ENCODE peak calls at places on chromosomes 1 and 21, in eight cellular contexts. K is uterus, W is OCI-LY7, X is MM.1S, N is IMR-90, J is dorsolateral prefrontal cortex, L is heart right ventricle, Q is AG04450. O is an unnamed sample.

GRCh38 chr1:154607084-154607747 is 770 bp downstream of the ADAR start:
- DNase-seq in Q (no peak), X (peak; percentile 35), N (peak; percentile 79), L (no peak), J (peak; percentile 46), K (no peak), W (peak; percentile 13), O (peak; percentile 14)

GRCh38 chr1:167893798-167894197 is 20.1 kb downstream of the ADCY10 start:
- DNase-seq in J (no peak), X (no peak), N (no peak), L (no peak), K (no peak), W (no peak), Q (no peak), O (no peak)

GRCh38 chr21:46222436-46223116 is 6.0 kb downstream of the LSS start:
- DNase-seq in W (no peak), Q (no peak), K (no peak), N (no peak), X (no peak), J (no peak), L (no peak), O (no peak)

GRCh38 chr1:22129501-22130117 is 13.3 kb downstream of the WNT4 start:
- DNase-seq in J (no peak), Q (no peak), L (no peak), K (no peak), N (no peak), X (no peak), W (no peak), O (no peak)

GRCh38 chr1:44220001-44220751 is 6.9 kb downstream of the DMAP1 start:
- DNase-seq in W (no peak), N (peak; percentile 89), J (no peak), Q (peak; percentile 54), L (no peak), K (no peak), X (no peak), O (no peak)

GRCh38 chr1:201015551-201016091 is 7.9 kb downstream of the KIF21B start:
- DNase-seq in L (no peak), X (no peak), W (peak; percentile 15), Q (no peak), J (no peak), K (no peak), N (peak; percentile 12), O (no peak)

GRCh38 chr1:35120458-35121133 is 41.4 kb downstream of the ZMYM1 start:
- DNase-seq in N (peak; percentile 2), X (peak; percentile 57), W (no peak), J (no peak), L (peak; percentile 11), Q (no peak), K (no peak), O (no peak)

GRCh38 chr21:37564924-37565529 is 198.5 kb downstream of the DYRK1A start:
- DNase-seq in N (peak; percentile 15), X (no peak), W (no peak), J (no peak), Q (no peak), K (no peak), L (no peak), O (no peak)

GRCh38 chr1:51729156-51729823 is 112.4 kb downstream of the OSBPL9 start:
- DNase-seq in X (peak; percentile 98), W (peak; percentile 98), Q (peak; percentile 58), K (peak; percentile 77), N (peak; percentile 83), J (peak; percentile 59), L (peak; percentile 90), O (peak; percentile 82)

GRCh38 chr1:201038537-201038936 is 15.0 kb upstream of the KIF21B start:
- DNase-seq in N (no peak), X (no peak), L (no peak), J (no peak), Q (no peak), K (no peak), W (no peak), O (no peak)

GRCh38 chr1:7410156-7410555 is 360.9 kb upstream of the VAMP3 start:
- DNase-seq in X (no peak), J (no peak), W (no peak), Q (no peak), N (no peak), K (no peak), L (no peak), O (peak; percentile 24)

GRCh38 chr1:206496131-206496793 is 11.1 kb upstream of the RASSF5 start:
- DNase-seq in J (no peak), L (peak; percentile 39), W (peak; percentile 20), N (no peak), Q (no peak), X (no peak), K (no peak), O (no peak)

DNA sequence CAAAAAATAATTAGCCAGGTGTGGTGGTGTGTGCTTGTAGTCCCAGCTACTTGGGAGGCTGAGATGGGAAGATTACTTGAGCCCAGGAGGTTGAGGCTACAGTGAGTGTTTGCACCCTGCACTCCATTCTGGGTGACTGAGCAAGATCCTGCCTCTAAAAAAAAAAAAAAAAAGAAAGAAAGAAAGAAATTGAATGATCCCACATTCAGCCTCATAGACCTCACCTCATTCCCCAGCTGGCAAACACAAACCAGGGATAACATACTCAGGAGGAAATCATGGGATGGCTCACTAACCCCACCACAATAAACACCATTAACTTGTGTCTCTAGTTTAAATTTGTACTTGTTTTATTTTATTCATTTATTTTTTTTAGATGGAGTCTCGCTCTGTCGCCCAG is 8.5 kb downstream of the ENSA start:
- DNase-seq in L (no peak), N (no peak), W (no peak), J (no peak), K (no peak), Q (no peak), X (no peak), O (no peak)
- H3K27ac ChIP-seq in L (peak overlapping the region; percentile 52), N (no peak overlapping the region), W (no peak overlapping the region), J (peak overlapping the region; percentile 80), K (peak overlapping the region; percentile 80), Q (no peak overlapping the region), X (no peak overlapping the region), O (peak overlapping the region; percentile 39)

GRCh38 chr1:64962447-64962846 is 3.9 kb downstream of the JAK1 start:
- DNase-seq in X (no peak), Q (no peak), L (no peak), W (peak; percentile 65), J (no peak), N (no peak), K (no peak), O (no peak)
- H3K27ac ChIP-seq in X (no peak overlapping the region), Q (no peak overlapping the region), L (no peak overlapping the region), W (peak overlapping the region; percentile 69), J (no peak overlapping the region), N (no peak overlapping the region), K (no peak overlapping the region), O (no peak overlapping the region)

DNA sequence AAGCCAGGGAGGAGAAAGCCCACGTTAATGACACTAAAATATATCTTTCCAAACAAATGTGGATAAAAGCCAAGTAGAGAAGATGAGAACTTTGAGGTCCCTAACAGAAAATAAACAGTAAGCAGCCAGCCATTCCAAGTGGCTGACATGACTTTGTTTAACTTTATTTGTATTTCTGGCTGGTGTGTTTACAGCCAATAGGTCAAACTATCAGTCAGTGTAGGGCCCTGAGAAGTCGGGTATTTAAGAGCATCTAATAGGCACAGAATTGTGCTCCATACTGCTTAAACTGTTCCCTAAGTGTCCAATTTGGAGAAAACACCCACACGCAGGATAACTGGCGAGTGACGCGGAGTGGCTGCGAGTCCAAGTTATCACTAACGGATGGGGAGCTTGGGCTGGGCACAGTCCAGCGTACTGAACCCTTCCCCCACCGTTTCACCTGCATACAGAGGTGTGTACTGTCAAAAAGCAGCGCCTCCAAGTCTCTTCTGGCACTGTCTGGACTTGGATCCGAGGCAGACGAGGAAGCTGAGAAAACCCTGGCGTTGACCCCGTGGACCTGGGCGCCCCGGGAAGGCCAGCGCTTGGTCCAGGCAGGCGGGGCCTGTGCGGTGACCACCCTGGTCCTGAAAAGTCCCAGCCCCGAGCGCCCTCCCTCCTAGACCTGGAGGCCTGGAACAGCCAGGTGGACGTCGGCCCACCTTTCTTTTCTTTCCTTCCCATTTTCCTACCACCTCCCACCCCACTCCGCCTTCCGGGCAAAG is 662 bp upstream of the LGALS8 start:
- DNase-seq in J (peak; percentile 31), N (no peak), X (no peak), L (peak; percentile 42), W (no peak), Q (no peak), K (peak; percentile 33), O (no peak)
- H3K27ac ChIP-seq in J (peak overlapping the region; percentile 88), N (peak overlapping the region; percentile 81), X (no peak overlapping the region), L (peak overlapping the region; percentile 94), W (no peak overlapping the region), Q (peak overlapping the region; percentile 69), K (peak overlapping the region; percentile 91), O (peak overlapping the region; percentile 89)

GRCh38 chr1:28508435-28508754 is 2.6 kb downstream of the RCC1 start:
- DNase-seq in L (no peak), W (peak; percentile 10), J (no peak), X (no peak), N (no peak), Q (no peak), K (no peak), O (no peak)
- H3K27ac ChIP-seq in L (no peak overlapping the region), W (peak overlapping the region; percentile 94), J (peak overlapping the region; percentile 92), X (peak overlapping the region; percentile 84), N (peak overlapping the region; percentile 94), Q (peak overlapping the region; percentile 85), K (peak overlapping the region; percentile 68), O (peak overlapping the region; percentile 48)

GRCh38 chr1:24195874-24196273 is 8.8 kb upstream of the IFNLR1 start:
- DNase-seq in Q (no peak), X (no peak), K (no peak), W (no peak), N (no peak), J (no peak), L (no peak), O (no peak)
- H3K27ac ChIP-seq in Q (no peak overlapping the region), X (no peak overlapping the region), K (no peak overlapping the region), W (no peak overlapping the region), N (no peak overlapping the region), J (no peak overlapping the region), L (no peak overlapping the region), O (no peak overlapping the region)